ENCODE peak calls at places on chromosome 21, in four cellular contexts. N is HepG2, C is H1, H is GM12878. V is an unnamed sample.

GRCh38 chr21:45478115-45478801 is 64.0 kb downstream of the SLC19A1 start:
- DNase-seq in C (peak; percentile 90), N (peak; percentile 48), H (no peak), V (peak; percentile 59)

GRCh38 chr21:39612233-39613028 is at the start of gene B3GALT5:
- DNase-seq in H (no peak), N (no peak), C (peak; percentile 80), V (peak; percentile 81)

GRCh38 chr21:15856813-15857212 is 127.0 kb downstream of the USP25 start:
- DNase-seq in C (no peak), H (no peak), N (no peak), V (no peak)

GRCh38 chr21:33300701-33301631 is 23.8 kb upstream of the IFNAR1 start:
- DNase-seq in N (no peak), H (no peak), C (peak; percentile 27), V (no peak)

GRCh38 chr21:15667010-15667409 is 62.8 kb upstream of the USP25 start:
- DNase-seq in H (no peak), C (no peak), N (no peak), V (no peak)

GRCh38 chr21:45469273-45470086 is 64.5 kb downstream of the COL18A1 start:
- DNase-seq in C (no peak), N (peak; percentile 99), H (no peak), V (no peak)

GRCh38 chr21:33760641-33761103 is 118.4 kb downstream of the ITSN1 start:
- DNase-seq in H (no peak), C (no peak), N (no peak), V (no peak)

GRCh38 chr21:25385912-25386474 is 221.3 kb downstream of the MRPL39 start:
- DNase-seq in N (peak; percentile 72), H (no peak), C (no peak), V (peak; percentile 65)

GRCh38 chr21:45041351-45041805 is 33.0 kb upstream of the ADARB1 start:
- DNase-seq in H (no peak), N (no peak), C (no peak), V (no peak)

GRCh38 chr21:25496825-25497482 is 110.3 kb downstream of the MRPL39 start:
- DNase-seq in H (no peak), C (no peak), N (no peak), V (no peak)

GRCh38 chr21:45098867-45099266 is 24.5 kb downstream of the ADARB1 start:
- DNase-seq in H (no peak), C (no peak), N (peak; percentile 32), V (no peak)

GRCh38 chr21:45050786-45051489 is 23.4 kb upstream of the ADARB1 start:
- DNase-seq in N (no peak), H (no peak), C (no peak), V (no peak)

GRCh38 chr21:34869541-34869940 is 179.6 kb downstream of the RUNX1 start:
- DNase-seq in C (no peak), N (no peak), H (no peak), V (no peak)

GRCh38 chr21:38527737-38528136 is 29.5 kb upstream of the ERG start:
- DNase-seq in C (no peak), H (no peak), N (no peak), V (no peak)

GRCh38 chr21:45035477-45035848 is 38.9 kb upstream of the ADARB1 start:
- DNase-seq in C (no peak), H (no peak), N (no peak), V (no peak)

GRCh38 chr21:29296452-29296851 is 2.3 kb upstream of the BACH1 start:
- DNase-seq in H (no peak), C (no peak), N (no peak), V (no peak)

GRCh38 chr21:29299906-29300546 is 1.3 kb downstream of the BACH1 start:
- DNase-seq in N (peak; percentile 87), H (peak; percentile 68), C (no peak), V (no peak)

GRCh38 chr21:29298348-29299045 is at the start of gene BACH1:
- DNase-seq in H (no peak), N (peak; percentile 76), C (peak; percentile 93), V (peak; percentile 93)

GRCh38 chr21:29299046-29299905 is 554 bp downstream of the BACH1 start:
- DNase-seq in H (no peak), C (no peak), N (peak; percentile 65), V (no peak)

DNA sequence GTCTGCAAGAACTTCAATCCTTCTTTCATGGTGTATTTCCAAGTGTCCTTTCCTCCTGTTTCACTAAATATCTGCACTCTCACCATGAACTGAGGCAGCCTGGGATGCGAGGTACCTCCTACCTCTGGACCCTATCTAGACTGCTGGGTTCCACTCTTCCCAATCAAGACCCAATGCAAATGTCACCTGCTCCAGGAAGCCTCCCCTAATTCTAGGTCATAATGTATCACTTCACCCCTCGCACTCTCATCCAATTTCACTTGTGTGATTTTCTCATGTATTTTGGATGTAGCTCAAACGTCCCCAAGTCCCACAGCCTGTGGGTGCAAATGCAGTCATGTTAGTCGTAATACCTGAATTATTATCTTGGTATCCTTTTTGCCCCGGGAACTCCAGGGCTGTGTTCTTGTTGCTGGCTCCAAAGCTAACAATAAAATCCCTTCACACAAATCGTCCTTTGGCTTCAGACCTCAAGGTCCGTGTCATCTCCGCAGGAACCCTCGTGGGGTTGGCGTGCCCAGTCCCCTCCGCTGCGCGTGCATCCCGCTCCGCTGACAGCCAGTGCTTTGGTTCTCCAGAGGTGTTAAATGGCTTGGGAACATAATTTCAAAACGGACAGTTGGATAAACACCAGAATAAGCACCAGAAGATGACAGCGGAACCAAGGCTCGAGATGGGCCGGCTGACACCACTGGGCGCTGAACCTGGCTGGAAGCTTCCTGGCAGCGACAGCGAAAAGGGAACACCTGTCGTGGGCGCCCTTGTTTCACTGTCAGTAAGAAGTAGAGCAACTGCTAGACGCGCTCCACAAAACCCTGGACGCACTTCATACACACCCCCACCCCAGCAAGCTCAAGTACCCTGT is 1.0 kb upstream of the BACH1 start:
- DNase-seq in H (no peak), C (no peak), N (no peak), V (no peak)
- TF ChIP-seq ZNF274 in H (no peak), C (no peak), N (no peak), V (no peak)

GRCh38 chr21:43972850-43973633 is 39.1 kb upstream of the TRAPPC10 start:
- DNase-seq in N (no peak), H (no peak), C (no peak), V (no peak)

GRCh38 chr21:43971992-43972255 is 40.2 kb upstream of the TRAPPC10 start:
- DNase-seq in N (no peak), C (no peak), H (no peak), V (no peak)

GRCh38 chr21:43970551-43970950 is 41.6 kb upstream of the TRAPPC10 start:
- DNase-seq in C (no peak), N (no peak), H (no peak), V (no peak)

GRCh38 chr21:43973634-43973955 is 38.5 kb upstream of the TRAPPC10 start:
- DNase-seq in H (no peak), C (no peak), N (no peak), V (no peak)

DNA sequence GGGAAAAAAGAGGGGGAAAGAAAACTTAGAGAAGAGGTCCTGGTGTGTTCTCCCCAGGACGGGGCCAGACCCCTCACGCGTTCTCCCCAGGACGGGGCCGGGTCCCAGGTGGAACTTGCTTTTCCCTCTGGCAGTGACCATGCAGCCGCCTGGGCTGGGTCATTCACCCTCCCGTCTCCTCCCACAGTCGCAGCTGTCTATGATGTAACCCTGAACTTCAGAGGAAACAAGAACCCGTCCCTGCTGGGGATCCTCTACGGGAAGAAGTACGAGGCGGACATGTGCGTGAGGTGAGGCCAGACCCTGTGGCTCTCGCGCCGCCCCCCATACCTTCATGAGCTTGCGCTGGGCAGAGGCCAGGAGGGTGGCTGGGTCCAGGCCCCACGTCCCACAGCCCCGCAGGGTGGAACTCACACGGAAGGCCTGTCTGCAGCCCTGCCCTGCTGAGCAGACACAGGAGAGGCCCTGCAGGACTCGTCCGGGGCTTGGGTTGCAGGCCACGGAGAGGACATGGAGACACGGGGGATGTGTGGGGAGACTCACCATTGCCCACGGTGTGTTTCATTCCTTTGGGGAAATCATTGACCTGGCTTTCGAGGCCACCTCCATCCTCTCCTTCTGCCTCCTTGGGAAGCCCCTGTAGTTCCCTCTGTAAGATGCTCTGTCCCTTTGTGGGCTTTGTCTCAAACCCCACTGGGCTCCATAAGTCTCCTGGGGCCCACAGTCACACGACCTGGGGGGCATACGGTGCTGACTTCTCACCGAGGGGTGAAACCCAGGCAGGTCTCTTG is 40.7 kb upstream of the TRAPPC10 start:
- DNase-seq in N (no peak), H (no peak), C (no peak), V (no peak)
- TF ChIP-seq SUZ12 in N (no peak), H (no peak), C (no peak), V (no peak)

GRCh38 chr21:36239585-36239984 is 80.4 kb upstream of the MORC3 start:
- DNase-seq in H (no peak), N (no peak), C (no peak), V (no peak)
- TF ChIP-seq ZNF274 in H (no peak), N (no peak), C (no peak), V (no peak)

DNA sequence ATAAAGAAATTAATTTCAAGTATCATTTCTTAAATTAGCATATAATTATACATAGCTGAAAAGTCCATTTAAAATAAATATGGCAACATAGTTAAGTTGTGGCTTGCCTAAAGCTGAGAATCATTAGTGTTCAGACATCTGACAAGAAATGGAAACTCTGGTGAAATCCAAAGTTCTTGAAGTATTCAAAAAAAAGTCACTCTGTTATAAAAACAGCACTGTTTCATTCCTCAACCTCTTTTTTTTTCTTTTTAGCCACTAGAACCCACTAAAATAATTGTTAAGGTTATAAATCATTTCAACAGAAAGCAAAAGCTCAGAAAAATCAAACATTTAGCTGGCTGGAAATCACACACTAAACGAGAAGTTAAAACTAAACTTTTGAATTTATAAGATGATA is 476.7 kb downstream of the LTN1 start:
- DNase-seq in N (no peak), C (no peak), H (no peak), V (no peak)
- TF ChIP-seq SUZ12 in N (no peak), C (no peak), H (no peak), V (no peak)